ENCODE peak calls at places on chromosomes 12 and 14, in six cellular contexts. D is mammary epithelial cell, U is H9, N is neuronal stem cell, I is neural progenitor cell, V is IMR-90. O is an unnamed sample.

GRCh38 chr12:130440411-130441080 is 102.9 kb downstream of the PIWIL1 start:
- DNase-seq in D (no peak), U (no peak), N (no peak), I (no peak), V (no peak), O (no peak)

GRCh38 chr14:68286667-68287066 is 467.1 kb downstream of the RAD51B start:
- DNase-seq in D (peak), U (no peak), N (no peak), I (no peak), V (no peak), O (no peak)

GRCh38 chr12:71315328-71315960 is 124.2 kb upstream of the LGR5 start:
- DNase-seq in D (no peak), U (no peak), N (no peak), I (no peak), V (no peak), O (no peak)

GRCh38 chr12:59097876-59098275 is 177.6 kb upstream of the LRIG3 start:
- DNase-seq in D (no peak), U (no peak), N (no peak), I (peak), V (no peak), O (no peak)

GRCh38 chr12:120698677-120699076 is 11.6 kb upstream of the UNC119B start:
- DNase-seq in D (no peak), U (no peak), N (no peak), I (no peak), V (no peak), O (no peak)

GRCh38 chr12:51395283-51396230 is 4.4 kb upstream of the GALNT6 start:
- DNase-seq in D (no peak), U (peak), N (no peak), I (no peak), V (no peak), O (peak)

GRCh38 chr12:14995583-14996425 is 23.0 kb downstream of the PDE6H start:
- DNase-seq in D (peak), U (no peak), N (peak), I (peak), V (peak), O (no peak)

GRCh38 chr14:91415794-91416743 is 1.6 kb downstream of the CCDC88C start:
- DNase-seq in D (no peak), U (no peak), N (no peak), I (no peak), V (no peak), O (peak)

GRCh38 chr14:96098309-96098998 is 59.3 kb downstream of the C14orf132 start:
- DNase-seq in D (peak), U (peak), N (peak), I (peak), V (peak), O (no peak)

GRCh38 chr14:56005580-56006053 is 112.6 kb upstream of the PELI2 start:
- DNase-seq in D (no peak), U (no peak), N (no peak), I (no peak), V (peak), O (no peak)

GRCh38 chr12:1630081-1630826 is 1.2 kb downstream of the WNT5B start:
- DNase-seq in D (no peak), U (peak), N (no peak), I (peak), V (no peak), O (peak)

GRCh38 chr14:58368951-58369350 is 26.8 kb upstream of the TOMM20L start:
- DNase-seq in D (no peak), U (no peak), N (no peak), I (no peak), V (peak), O (no peak)

GRCh38 chr14:66038214-66038977 is 447.8 kb upstream of the CCDC196 start:
- DNase-seq in D (peak), U (no peak), N (no peak), I (no peak), V (peak), O (no peak)

GRCh38 chr12:101884174-101884573 is 6.8 kb downstream of the DRAM1 start:
- DNase-seq in D (no peak), U (no peak), N (no peak), I (no peak), V (no peak), O (no peak)

GRCh38 chr12:54723653-54724256 is 75.6 kb upstream of the DCD start:
- DNase-seq in D (no peak), U (peak), N (no peak), I (peak), V (peak), O (peak)

GRCh38 chr12:78530065-78530765 is 334.4 kb upstream of the SYT1 start:
- DNase-seq in D (peak), U (peak), N (peak), I (peak), V (peak), O (no peak)

GRCh38 chr14:103847954-103848719 is 762 bp upstream of the PPP1R13B start:
- DNase-seq in D (no peak), U (peak), N (no peak), I (peak), V (no peak), O (no peak)

GRCh38 chr12:6961278-6961694 is 9.2 kb downstream of the PHB2 start:
- DNase-seq in D (peak), U (no peak), N (no peak), I (no peak), V (no peak), O (no peak)

GRCh38 chr14:95784137-95784536 is 70.2 kb upstream of the TCL1A start:
- DNase-seq in D (peak), U (no peak), N (peak), I (peak), V (peak), O (peak)

GRCh38 chr12:3085341-3086125 is 8.4 kb downstream of the TSPAN9 start:
- DNase-seq in D (no peak), U (peak), N (no peak), I (no peak), V (no peak), O (no peak)

GRCh38 chr12:3081886-3082285 is 4.7 kb downstream of the TSPAN9 start:
- DNase-seq in D (no peak), U (no peak), N (no peak), I (no peak), V (peak), O (no peak)

GRCh38 chr12:3083241-3083921 is 6.2 kb downstream of the TSPAN9 start:
- DNase-seq in D (no peak), U (no peak), N (no peak), I (no peak), V (no peak), O (no peak)

GRCh38 chr12:3084742-3085141 is 7.6 kb downstream of the TSPAN9 start:
- DNase-seq in D (no peak), U (peak), N (no peak), I (peak), V (no peak), O (no peak)

GRCh38 chr12:3083949-3084348 is 6.8 kb downstream of the TSPAN9 start:
- DNase-seq in D (no peak), U (no peak), N (no peak), I (no peak), V (no peak), O (no peak)
- H2AFZ ChIP-seq in D (no peak), U (no peak), N (peak), I (peak), V (peak), O (peak)

GRCh38 chr12:93908846-93909592 is 231.8 kb downstream of the CRADD start:
- DNase-seq in D (peak), U (no peak), N (no peak), I (no peak), V (no peak), O (no peak)
- H2AFZ ChIP-seq in D (peak), U (no peak), N (no peak), I (no peak), V (no peak), O (no peak)

GRCh38 chr12:29782821-29783772 is 645 bp downstream of the TMTC1 start:
- DNase-seq in D (peak), U (peak), N (peak), I (peak), V (peak), O (no peak)
- H2AFZ ChIP-seq in D (peak), U (no peak), N (peak), I (peak), V (peak), O (no peak)

DNA sequence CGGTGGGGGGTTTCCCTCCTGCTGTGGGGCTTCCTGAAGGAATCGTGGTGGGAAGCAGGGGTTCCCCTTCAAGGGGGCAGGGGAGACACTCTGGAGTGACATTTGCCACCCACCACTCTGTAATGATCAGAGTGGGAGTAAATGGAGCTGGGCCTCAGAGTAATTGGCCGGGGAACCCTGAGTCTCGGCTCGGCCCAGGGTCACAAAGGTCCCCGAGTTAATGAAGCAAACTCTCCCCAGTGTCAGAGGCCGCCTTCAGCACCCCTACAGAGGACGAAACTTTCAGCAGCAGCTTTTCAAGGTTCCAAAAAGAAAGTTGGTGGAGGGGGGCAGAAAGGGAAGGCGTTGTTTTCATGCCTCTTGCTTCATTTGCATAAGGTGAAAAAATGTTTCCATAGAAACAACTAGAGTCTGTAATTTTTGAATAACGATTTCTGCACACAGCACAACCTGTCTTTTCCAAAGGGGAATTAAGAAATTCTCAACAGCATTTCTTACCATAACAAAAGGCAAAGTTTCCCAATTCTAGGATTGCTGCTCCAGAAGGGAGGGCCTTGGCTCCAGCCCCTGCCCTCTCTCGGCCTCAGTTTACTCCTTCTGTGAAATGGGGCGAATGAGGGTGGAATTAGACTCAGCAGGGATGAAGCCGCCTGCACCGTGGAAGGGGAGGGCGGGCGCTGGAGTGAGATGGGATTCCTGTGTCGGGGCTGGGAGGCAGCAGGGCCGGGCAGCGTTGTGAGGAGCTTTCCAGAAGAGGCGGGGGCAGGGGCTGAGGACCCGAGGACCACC is 67.0 kb upstream of the BEGAIN start:
- DNase-seq in D (no peak), U (no peak), N (no peak), I (no peak), V (no peak), O (no peak)
- H2AFZ ChIP-seq in D (peak), U (no peak), N (peak), I (no peak), V (no peak), O (no peak)

DNA sequence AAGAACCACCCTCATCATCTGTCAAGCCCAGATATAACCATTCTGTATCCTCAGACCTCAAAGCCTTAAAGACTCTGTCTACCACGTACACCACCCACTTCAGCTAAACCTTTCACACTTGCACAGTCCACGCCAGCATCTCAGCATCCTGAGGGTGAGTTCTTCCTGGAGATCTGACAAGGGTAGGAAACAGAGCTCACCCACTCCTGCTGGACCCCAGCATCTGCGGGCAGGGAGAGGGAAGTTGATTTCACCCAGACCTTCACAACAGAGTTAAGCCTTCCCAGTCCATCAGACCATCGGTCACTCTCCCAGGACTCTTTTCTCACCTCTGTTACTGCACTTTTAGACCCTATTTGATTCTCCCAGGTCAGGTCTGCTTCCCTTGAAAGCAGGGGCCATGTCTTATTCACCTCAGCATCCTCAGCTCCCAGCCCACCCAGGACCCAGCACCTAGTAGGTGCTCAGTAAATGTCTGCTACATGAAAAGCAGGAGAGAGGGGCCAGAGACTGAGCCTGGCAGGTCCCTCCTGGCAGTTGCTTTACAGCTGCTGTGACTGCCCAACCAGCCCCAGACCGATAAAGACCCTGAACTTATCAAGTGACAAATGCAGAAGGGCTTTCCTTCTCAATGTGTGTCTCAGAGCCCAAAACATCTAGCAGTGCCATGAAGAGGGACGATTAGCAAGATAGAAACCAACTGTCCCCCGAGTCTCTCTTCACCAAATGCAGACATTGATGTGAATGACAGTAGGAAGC is 34.1 kb downstream of the ANO2 start:
- DNase-seq in D (no peak), U (peak), N (no peak), I (no peak), V (no peak), O (no peak)
- H2AFZ ChIP-seq in D (no peak), U (no peak), N (no peak), I (no peak), V (no peak), O (no peak)

GRCh38 chr14:51852541-51852940 is 7.9 kb upstream of the GNG2 start:
- DNase-seq in D (no peak), U (no peak), N (no peak), I (no peak), V (peak), O (no peak)

GRCh38 chr14:51850651-51851050 is 9.8 kb upstream of the GNG2 start:
- DNase-seq in D (no peak), U (no peak), N (no peak), I (no peak), V (no peak), O (no peak)

GRCh38 chr14:51856897-51857296 is 3.5 kb upstream of the GNG2 start:
- DNase-seq in D (no peak), U (no peak), N (no peak), I (no peak), V (no peak), O (no peak)

GRCh38 chr14:51859136-51859535 is 1.3 kb upstream of the GNG2 start:
- DNase-seq in D (no peak), U (no peak), N (no peak), I (no peak), V (peak), O (no peak)

GRCh38 chr14:51855234-51855633 is 5.2 kb upstream of the GNG2 start:
- DNase-seq in D (no peak), U (no peak), N (no peak), I (no peak), V (peak), O (no peak)
- H2AFZ ChIP-seq in D (no peak), U (no peak), N (no peak), I (no peak), V (peak), O (no peak)

GRCh38 chr12:40313928-40314327 is 89.1 kb downstream of the LRRK2 start:
- DNase-seq in D (no peak), U (no peak), N (no peak), I (no peak), V (no peak), O (no peak)
- H2AFZ ChIP-seq in D (no peak), U (no peak), N (no peak), I (no peak), V (no peak), O (no peak)

DNA sequence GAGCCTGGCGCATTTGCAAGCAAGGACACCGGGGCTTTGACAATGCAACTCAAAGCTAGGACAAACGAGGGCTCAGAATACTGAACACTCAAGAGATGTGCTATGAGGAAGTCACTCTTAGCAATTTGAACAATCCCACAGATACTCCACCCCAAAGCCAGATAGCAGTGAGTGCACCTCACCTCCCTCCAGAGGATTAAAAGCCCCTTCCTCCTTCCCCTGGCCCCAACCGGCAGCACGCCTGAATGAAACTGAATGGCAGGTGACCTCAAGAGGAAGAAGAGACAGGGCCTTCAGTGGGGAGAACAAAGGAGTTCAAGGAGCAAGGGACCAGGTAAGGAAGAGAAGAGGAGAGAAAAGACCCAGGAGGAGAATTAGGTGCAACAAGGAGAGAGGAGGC is 1.9 kb upstream of the KRT78 start:
- DNase-seq in D (no peak), U (no peak), N (no peak), I (no peak), V (no peak), O (no peak)
- H2AFZ ChIP-seq in D (no peak), U (no peak), N (no peak), I (no peak), V (no peak), O (no peak)

GRCh38 chr12:106301611-106302321 is 767 bp upstream of the TCP11L2 start:
- DNase-seq in D (peak), U (peak), N (peak), I (peak), V (peak), O (peak)

GRCh38 chr12:106304797-106305196 is 2.3 kb downstream of the TCP11L2 start:
- DNase-seq in D (no peak), U (no peak), N (no peak), I (no peak), V (no peak), O (no peak)

GRCh38 chr12:106304001-106304421 is 1.5 kb downstream of the TCP11L2 start:
- DNase-seq in D (no peak), U (no peak), N (no peak), I (peak), V (no peak), O (no peak)

GRCh38 chr12:106302401-106303201 is at the start of gene TCP11L2:
- DNase-seq in D (peak), U (peak), N (peak), I (peak), V (peak), O (peak)

GRCh38 chr12:106303202-106303820 is 778 bp downstream of the TCP11L2 start:
- DNase-seq in D (peak), U (peak), N (peak), I (peak), V (peak), O (peak)
- H2AFZ ChIP-seq in D (peak), U (no peak), N (peak), I (peak), V (peak), O (peak)

GRCh38 chr14:33998263-33998662 is 47.4 kb upstream of the EGLN3 start:
- DNase-seq in D (no peak), U (no peak), N (no peak), I (no peak), V (no peak), O (no peak)

GRCh38 chr14:33996450-33996849 is 45.6 kb upstream of the EGLN3 start:
- DNase-seq in D (no peak), U (no peak), N (no peak), I (no peak), V (no peak), O (no peak)

GRCh38 chr14:34000396-34000795 is 49.5 kb upstream of the EGLN3 start:
- DNase-seq in D (no peak), U (no peak), N (no peak), I (no peak), V (no peak), O (no peak)

GRCh38 chr14:33999771-34000291 is 49.0 kb upstream of the EGLN3 start:
- DNase-seq in D (no peak), U (no peak), N (no peak), I (no peak), V (no peak), O (no peak)

DNA sequence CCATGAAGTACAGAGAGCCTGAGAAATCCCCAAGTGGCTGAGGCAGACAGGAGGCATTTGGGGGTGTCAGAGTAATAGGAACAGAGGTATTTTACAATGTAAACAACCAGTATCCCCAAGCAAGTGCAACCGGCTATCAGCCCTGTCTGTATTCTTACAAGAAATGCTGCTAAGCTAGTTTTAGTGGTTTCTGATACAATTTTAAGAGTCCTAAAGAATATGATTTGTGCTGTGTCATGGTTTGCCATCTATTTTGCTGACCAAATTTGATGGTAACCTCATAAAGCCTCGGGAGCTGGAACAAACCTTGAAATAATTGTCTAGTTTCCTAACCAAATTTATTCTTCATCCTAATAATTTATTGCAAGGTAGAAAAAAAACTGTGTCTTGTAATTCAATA is 46.7 kb upstream of the EGLN3 start:
- DNase-seq in D (no peak), U (no peak), N (no peak), I (no peak), V (no peak), O (no peak)
- H2AFZ ChIP-seq in D (no peak), U (no peak), N (no peak), I (no peak), V (no peak), O (no peak)

O was measured in DND-41.